ENCODE peak calls at places on chromosomes 12 and 14, in nine cellular contexts. I is uterus; N is stimulated activated CD4-positive, alpha-beta T cell treated with anti-CD3 and anti-CD28 coated beads, TNF-alpha, amount 100 ng/mL, for 24 hours; K is HuH-7.5; B is HFFc6; U is renal cortical epithelial cell; Y is AG08395; X is NCI-H774; G is activated T-cell treated with anti-CD3 and anti-CD28 coated beads for 1 hour. T is an unnamed sample.
A peak's percentile ranks its signal among the peaks of the same experiment; 100 is the strongest.

GRCh38 chr14:32669416-32669815 is 269.3 kb upstream of the NPAS3 start:
- DNase-seq in I (no peak), N (no peak), K (no peak), B (no peak), U (peak; percentile 55), Y (no peak), X (no peak), G (no peak), T (no peak)

GRCh38 chr14:37114559-37114958 is 57.8 kb downstream of the SLC25A21 start:
- DNase-seq in I (no peak), N (no peak), K (no peak), B (no peak), U (no peak), Y (no peak), X (no peak), G (no peak), T (no peak)

GRCh38 chr12:2084553-2085296 is 31.9 kb downstream of the CACNA1C start:
- DNase-seq in I (peak; percentile 71), N (no peak), K (no peak), B (peak; percentile 62), U (no peak), Y (peak; percentile 80), X (no peak), G (no peak), T (peak; percentile 49)

GRCh38 chr14:72692678-72693077 is 201.2 kb downstream of the DPF3 start:
- DNase-seq in I (no peak), N (no peak), K (no peak), B (no peak), U (peak; percentile 40), Y (no peak), X (no peak), G (no peak), T (no peak)

GRCh38 chr12:108565976-108566375 is 3.6 kb downstream of the ISCU start:
- DNase-seq in I (peak; percentile 44), N (peak; percentile 33), K (no peak), B (peak; percentile 80), U (peak; percentile 94), Y (peak; percentile 64), X (peak; percentile 58), G (peak; percentile 44), T (peak; percentile 85)

GRCh38 chr14:24115451-24116110 is 832 bp upstream of the NRL start:
- DNase-seq in I (no peak), N (no peak), K (no peak), B (no peak), U (no peak), Y (no peak), X (no peak), G (no peak), T (no peak)

GRCh38 chr14:100841445-100842403 is 15.8 kb downstream of the MEG3 start:
- DNase-seq in I (no peak), N (no peak), K (no peak), B (no peak), U (no peak), Y (no peak), X (peak; percentile 20), G (no peak), T (no peak)

GRCh38 chr14:60637138-60637489 is 12.2 kb downstream of the SIX1 start:
- DNase-seq in I (no peak), N (no peak), K (no peak), B (no peak), U (no peak), Y (no peak), X (no peak), G (no peak), T (no peak)

GRCh38 chr12:111942557-111942956 is 70.4 kb downstream of the TMEM116 start:
- DNase-seq in I (no peak), N (no peak), K (no peak), B (peak; percentile 86), U (peak; percentile 40), Y (peak; percentile 5), X (no peak), G (no peak), T (peak; percentile 30)

GRCh38 chr14:30417121-30417520 is 141.8 kb upstream of the G2E3 start:
- DNase-seq in I (no peak), N (no peak), K (no peak), B (no peak), U (no peak), Y (no peak), X (no peak), G (no peak), T (peak; percentile 8)

GRCh38 chr12:62350554-62350953 is 90.3 kb downstream of the USP15 start:
- DNase-seq in I (no peak), N (no peak), K (no peak), B (no peak), U (no peak), Y (no peak), X (no peak), G (no peak), T (no peak)

GRCh38 chr12:3218846-3219632 is 141.9 kb downstream of the TSPAN9 start:
- DNase-seq in I (no peak), N (no peak), K (no peak), B (no peak), U (no peak), Y (no peak), X (no peak), G (no peak), T (no peak)